ENCODE peak calls at places on chromosomes 11 and 22, in four cellular contexts. R is endothelial cell of umbilical vein, B is HCT116, A is GM23248. W is an unnamed sample.

GRCh38 chr11:111541209-111542061 is 915 bp downstream of the LAYN start:
- DNase-seq in B (no peak), R (peak), A (peak), W (no peak)

GRCh38 chr11:132220464-132220863 is 850.0 kb downstream of the NTM start:
- DNase-seq in A (peak), R (no peak), B (no peak), W (no peak)

GRCh38 chr11:19403196-19403895 is 162.6 kb upstream of the E2F8 start:
- DNase-seq in B (no peak), R (no peak), A (no peak), W (no peak)

GRCh38 chr11:64225608-64226506 is at the start of the genes NUDT22 and TRPT1:
- DNase-seq in A (peak), B (no peak), R (peak), W (peak)

GRCh38 chr11:15143855-15144254 is 29.1 kb downstream of the INSC start:
- DNase-seq in A (no peak), B (no peak), R (no peak), W (no peak)

GRCh38 chr22:20026204-20026908 is 5.4 kb downstream of the TANGO2 start:
- DNase-seq in A (no peak), B (no peak), R (no peak), W (no peak)

GRCh38 chr11:125952973-125953372 is 7.1 kb downstream of the VSIG10L2 start:
- DNase-seq in A (peak), R (no peak), B (no peak), W (no peak)

GRCh38 chr11:48055292-48056132 is 75.2 kb downstream of the PTPRJ start:
- DNase-seq in A (no peak), B (no peak), R (no peak), W (peak)

GRCh38 chr11:66069715-66070603 is at the start of gene PACS1:
- DNase-seq in B (no peak), A (peak), R (peak), W (peak)

GRCh38 chr11:104934594-104934993 is 33.8 kb downstream of the CASP4 start:
- DNase-seq in B (no peak), R (no peak), A (no peak), W (no peak)

GRCh38 chr22:28792491-28793383 is 7.6 kb downstream of the XBP1 start:
- DNase-seq in R (no peak), B (no peak), A (no peak), W (no peak)

GRCh38 chr11:40247023-40247422 is 1212.4 kb downstream of the LRRC4C start:
- DNase-seq in R (no peak), B (no peak), A (no peak), W (no peak)

GRCh38 chr22:32324505-32325415 is 32.9 kb upstream of the RFPL3 start:
- DNase-seq in B (no peak), R (no peak), A (no peak), W (no peak)

GRCh38 chr11:77131560-77131959 is 3.5 kb downstream of the MYO7A start:
- DNase-seq in A (no peak), B (no peak), R (no peak), W (no peak)

GRCh38 chr11:5531053-5531831 is 14.7 kb upstream of the UBQLNL start:
- DNase-seq in B (no peak), R (no peak), A (no peak), W (no peak)

GRCh38 chr11:131002145-131002544 is 85.9 kb upstream of the SNX19 start:
- DNase-seq in R (no peak), B (no peak), A (no peak), W (no peak)

GRCh38 chr22:46062971-46063631 is 86.1 kb upstream of the WNT7B start:
- DNase-seq in R (no peak), B (no peak), A (peak), W (no peak)

GRCh38 chr11:94740083-94740974 is 27.8 kb upstream of the AMOTL1 start:
- DNase-seq in R (no peak), B (no peak), A (peak), W (no peak)

GRCh38 chr22:29060931-29061330 is 700 bp downstream of the C22orf31 start:
- DNase-seq in B (no peak), R (no peak), A (no peak), W (no peak)

GRCh38 chr11:27296406-27296994 is 66.5 kb downstream of the CCDC34 start:
- DNase-seq in A (peak), R (peak), B (peak), W (peak)

GRCh38 chr22:35611891-35612576 is 5.1 kb downstream of the MB start:
- DNase-seq in R (no peak), B (no peak), A (no peak), W (no peak)

GRCh38 chr22:50305658-50306566 is 1.5 kb downstream of the PLXNB2 start:
- DNase-seq in R (peak), B (peak), A (peak), W (no peak)

GRCh38 chr11:68582416-68583046 is 101.8 kb upstream of the GAL start:
- DNase-seq in B (no peak), R (no peak), A (no peak), W (no peak)
- H3K4me2 ChIP-seq in B (no peak), R (no peak), A (no peak), W (no peak)

DNA sequence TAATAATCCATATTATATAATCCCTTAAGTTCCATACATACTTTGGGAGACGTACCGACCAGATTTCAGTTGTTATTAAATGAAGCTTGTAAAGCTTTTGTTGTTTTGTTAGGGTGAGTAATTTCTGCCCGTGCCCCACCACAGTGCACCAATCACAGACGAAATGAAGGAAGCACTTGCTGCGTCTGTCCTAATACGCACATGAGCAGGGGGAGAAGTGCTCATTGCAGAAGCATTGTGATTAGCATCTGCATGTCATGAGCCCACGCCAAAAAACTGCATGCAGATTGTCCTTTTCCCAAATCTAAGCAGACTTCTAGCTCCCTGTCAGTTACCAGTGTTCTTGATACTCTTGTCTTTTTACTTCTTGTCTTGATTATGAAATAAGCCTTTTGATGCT is 15.5 kb downstream of the RBX1 start:
- DNase-seq in A (no peak), B (no peak), R (no peak), W (no peak)
- H3K4me2 ChIP-seq in A (no peak), B (no peak), R (no peak), W (no peak)

DNA sequence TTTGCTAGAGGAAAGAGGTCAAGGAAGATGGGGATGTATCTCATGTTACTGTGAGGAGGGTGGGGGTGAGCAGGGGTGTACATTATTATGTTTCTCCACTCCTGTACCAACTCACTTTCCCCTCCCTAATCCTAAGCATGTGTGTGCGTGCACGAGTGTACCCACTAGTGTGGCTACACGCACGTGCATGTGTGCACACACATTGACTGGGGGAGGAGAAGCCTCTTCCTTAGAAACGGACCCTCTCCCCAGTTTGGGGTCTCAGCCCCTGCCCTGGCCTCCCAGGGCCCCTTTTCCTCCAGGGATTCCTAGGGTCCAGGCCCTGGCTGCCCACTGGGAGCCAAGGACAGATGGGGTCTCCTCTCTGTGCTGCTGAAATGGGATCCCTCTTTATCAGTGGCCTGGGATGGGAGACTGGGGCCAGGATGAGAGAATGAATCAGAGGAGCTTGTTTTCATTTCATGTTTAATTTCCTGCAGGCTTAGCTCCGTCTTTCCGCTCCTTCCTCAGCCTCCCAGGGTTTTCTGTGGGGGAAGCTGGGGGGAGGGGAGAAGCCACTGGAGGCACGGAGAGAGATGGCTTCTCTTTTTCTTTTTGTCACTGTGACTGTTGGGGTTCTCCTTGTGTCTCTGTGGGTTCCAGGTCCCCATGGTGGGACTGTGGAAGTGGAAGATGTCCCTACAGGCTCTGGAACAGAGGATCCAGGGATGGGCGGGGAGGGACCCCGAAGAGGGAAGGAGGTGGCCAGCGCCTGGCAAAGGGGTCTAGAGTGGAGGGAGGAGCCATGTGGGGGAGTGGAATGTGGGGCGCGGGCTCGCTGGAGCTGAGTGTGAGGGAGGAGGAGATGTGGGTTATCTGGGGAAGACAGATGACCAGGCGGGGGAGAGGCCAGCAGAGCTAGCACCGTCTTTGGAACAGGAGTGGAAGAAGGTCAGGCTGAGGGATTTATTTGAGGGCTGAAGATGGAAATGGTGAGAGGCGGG is 40.3 kb downstream of the ALX4 start:
- DNase-seq in A (peak), R (peak), B (no peak), W (no peak)
- H3K4me2 ChIP-seq in A (no peak), R (peak), B (no peak), W (no peak)

DNA sequence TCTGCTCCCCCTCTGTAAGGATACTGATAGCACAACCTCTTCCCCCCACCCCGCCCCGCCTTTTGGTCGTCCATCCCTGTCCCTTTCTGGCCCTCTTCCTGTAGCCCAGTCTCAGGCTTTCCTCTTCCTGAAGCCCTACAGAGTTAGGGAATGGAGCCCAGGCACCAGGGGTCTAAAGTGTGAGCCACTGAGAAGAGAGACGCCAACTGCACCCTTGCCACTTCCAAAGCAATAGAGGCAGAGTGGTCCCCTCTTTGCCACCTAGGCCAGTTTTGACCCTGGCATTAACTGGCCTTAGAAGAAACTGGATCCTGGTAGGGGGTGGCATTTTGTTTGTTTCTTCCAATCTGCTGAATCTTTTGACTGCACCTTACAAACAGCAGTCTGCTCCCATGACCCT is 9.8 kb upstream of the GRK2 start:
- DNase-seq in B (no peak), A (no peak), R (no peak), W (no peak)
- H3K4me2 ChIP-seq in B (no peak), A (no peak), R (no peak), W (no peak)

DNA sequence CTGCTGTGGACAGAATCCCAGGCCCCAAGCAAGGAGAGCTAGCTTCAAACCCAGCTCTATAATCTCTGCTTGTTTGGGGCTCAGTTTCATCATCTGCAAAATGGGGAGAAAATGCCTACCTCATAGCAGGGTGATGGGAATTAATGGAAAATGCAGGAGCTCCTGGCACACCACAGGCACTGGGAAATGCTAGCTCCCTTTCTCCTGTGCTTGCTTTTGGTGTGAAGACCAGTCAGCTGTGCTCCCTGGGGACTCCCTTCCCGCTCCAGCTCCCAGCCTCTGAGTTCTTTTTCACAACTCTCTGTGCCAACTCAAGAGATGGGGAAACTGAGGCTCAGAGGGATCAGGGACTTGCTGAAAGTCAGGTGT is 8.2 kb upstream of the SERPINH1 start:
- DNase-seq in B (no peak), R (no peak), A (no peak), W (no peak)
- H3K4me2 ChIP-seq in B (no peak), R (no peak), A (peak), W (peak)

GRCh38 chr11:60984616-60985015 is 13.1 kb downstream of the CD6 start:
- DNase-seq in A (no peak), B (no peak), R (no peak), W (no peak)

GRCh38 chr11:60985501-60985900 is 14.0 kb downstream of the CD6 start:
- DNase-seq in B (no peak), A (no peak), R (no peak), W (no peak)

GRCh38 chr11:60984149-60984548 is 12.7 kb downstream of the CD6 start:
- DNase-seq in R (no peak), B (no peak), A (no peak), W (no peak)

GRCh38 chr11:60987577-60988277 is 16.2 kb downstream of the CD6 start:
- DNase-seq in A (no peak), B (no peak), R (no peak), W (no peak)

DNA sequence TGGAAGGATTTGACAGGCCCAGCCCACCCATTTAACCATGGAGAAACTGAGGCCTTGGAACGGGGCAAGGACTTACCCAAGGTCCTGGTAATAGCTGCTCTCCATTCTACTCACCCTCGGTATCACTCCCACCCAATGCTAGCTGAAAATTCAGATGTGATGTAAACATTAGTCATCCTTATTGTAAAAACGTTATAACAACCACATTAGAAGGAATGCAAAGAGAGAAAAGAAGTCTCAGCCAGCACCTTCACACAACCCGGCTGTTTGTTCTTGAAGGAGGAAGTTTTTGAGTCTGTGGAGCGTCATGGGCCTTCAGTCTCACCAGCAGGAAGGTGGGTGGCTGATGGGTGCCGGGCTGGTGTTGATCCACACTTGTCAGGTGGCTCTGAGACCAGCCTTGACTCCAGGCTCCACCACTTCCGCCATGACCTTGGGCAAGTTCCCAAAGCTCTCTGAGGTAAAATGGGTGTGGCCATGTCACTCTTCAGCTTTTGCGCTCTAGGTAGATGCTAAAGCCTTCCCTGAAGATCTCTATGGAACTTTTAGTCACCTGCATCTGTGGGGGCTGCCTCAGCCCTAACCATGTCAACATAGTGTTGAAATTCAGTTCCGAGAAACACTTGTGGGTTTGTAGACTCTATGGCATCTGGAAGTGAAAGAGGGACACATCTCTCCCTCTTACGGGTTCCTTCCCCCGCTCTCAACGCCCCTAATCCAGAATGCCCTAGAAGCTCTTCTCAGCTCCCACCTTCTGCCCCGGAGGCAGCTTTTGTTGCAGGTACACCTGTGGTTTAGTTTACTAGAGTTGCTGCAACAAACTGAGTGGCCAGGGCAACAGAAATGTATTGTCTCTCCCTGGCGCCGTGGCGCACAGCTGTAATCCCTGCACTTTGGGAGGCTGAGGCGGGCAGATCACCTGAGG is 14.8 kb downstream of the CD6 start:
- DNase-seq in A (peak), B (no peak), R (no peak), W (no peak)
- H3K4me2 ChIP-seq in A (no peak), B (peak), R (no peak), W (no peak)

GRCh38 chr11:72100009-72100408 is 3.1 kb downstream of the LAMTOR1 start:
- DNase-seq in R (no peak), A (no peak), B (no peak), W (no peak)
- H3K4me2 ChIP-seq in R (peak), A (no peak), B (no peak), W (no peak)

DNA sequence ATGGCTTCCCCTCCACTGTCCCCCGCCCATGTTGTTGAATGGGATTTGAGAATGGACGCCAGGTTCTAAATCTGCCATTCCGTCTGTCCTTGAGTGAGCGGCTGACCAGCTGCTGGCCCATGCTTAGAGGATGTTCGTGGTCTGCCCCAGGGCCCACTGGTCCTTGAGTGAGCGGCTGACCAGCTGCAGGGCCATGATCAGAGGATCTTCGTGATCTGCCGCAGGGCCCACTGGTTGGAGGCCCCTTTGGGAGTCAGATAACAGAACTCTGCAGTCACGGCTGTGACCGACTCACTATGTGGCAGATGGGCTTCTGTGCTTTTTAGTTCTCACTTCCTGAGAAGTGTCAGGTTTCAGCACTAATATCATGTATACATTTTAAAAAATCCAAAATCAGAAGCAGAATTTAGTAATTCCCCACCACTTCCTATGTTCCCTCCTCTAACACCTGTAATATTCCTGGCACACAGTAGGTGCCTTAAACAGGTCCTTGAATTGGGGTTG is 54.1 kb downstream of the MICAL3 start:
- DNase-seq in A (no peak), R (no peak), B (no peak), W (no peak)
- H3K4me2 ChIP-seq in A (no peak), R (no peak), B (peak), W (no peak)

GRCh38 chr22:17634696-17635095 is 3.9 kb upstream of the BCL2L13 start:
- DNase-seq in B (no peak), R (no peak), A (peak), W (no peak)

GRCh38 chr22:17631076-17631565 is 2.6 kb upstream of the ATP6V1E1 start:
- DNase-seq in A (no peak), B (no peak), R (no peak), W (no peak)

GRCh38 chr22:17633217-17633997 is 4.9 kb upstream of the ATP6V1E1 start:
- DNase-seq in B (peak), A (peak), R (no peak), W (peak)

GRCh38 chr22:17637490-17638181 is 921 bp upstream of the BCL2L13 start:
- DNase-seq in B (no peak), A (no peak), R (no peak), W (no peak)

DNA sequence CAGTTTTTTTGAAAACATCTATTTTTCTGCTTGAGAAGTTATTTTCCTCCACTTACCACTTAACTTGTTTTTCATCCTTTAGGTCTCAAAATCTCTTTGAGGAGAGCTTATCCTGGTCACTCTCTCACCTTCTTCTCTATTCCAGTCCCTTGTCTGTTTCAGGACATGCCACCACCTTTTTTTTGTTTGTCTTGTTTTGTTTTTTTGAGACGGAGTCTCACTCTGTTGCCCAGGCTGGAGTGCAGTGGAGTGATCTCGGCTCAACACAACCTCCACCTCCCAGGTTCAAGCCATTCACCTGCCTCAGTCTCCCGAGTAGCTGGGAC is 4.6 kb upstream of the BCL2L13 start:
- DNase-seq in R (no peak), A (no peak), B (no peak), W (no peak)
- H3K4me2 ChIP-seq in R (no peak), A (no peak), B (peak), W (peak)